ENCODE peak calls at places on chromosomes 16 and 17, in five cellular contexts. C is neuronal stem cell, R is H9, I is H1, A is trophoblast cell. T is an unnamed sample.

GRCh38 chr16:67459858-67460144 is 21.2 kb downstream of the ATP6V0D1 start:
- DNase-seq in A (no peak), C (no peak), R (no peak), I (no peak), T (no peak)

GRCh38 chr16:66926171-66926570 is 836 bp upstream of the RRAD start:
- DNase-seq in C (no peak), A (no peak), R (no peak), I (no peak), T (peak)

GRCh38 chr17:39208136-39208535 is 8.1 kb downstream of the RPL19 start:
- DNase-seq in I (no peak), A (no peak), R (no peak), C (no peak), T (no peak)

GRCh38 chr17:42408076-42408475 is 15.0 kb downstream of the CAVIN1 start:
- DNase-seq in C (no peak), A (no peak), R (peak), I (no peak), T (no peak)

GRCh38 chr17:64244165-64244564 is 18.9 kb downstream of the TEX2 start:
- DNase-seq in R (no peak), A (peak), I (no peak), C (no peak), T (peak)

GRCh38 chr16:84284168-84284722 is 10.4 kb upstream of the WFDC1 start:
- DNase-seq in R (peak), A (no peak), I (no peak), C (no peak), T (peak)

GRCh38 chr16:27781195-27781524 is 231.2 kb downstream of the KATNIP start:
- DNase-seq in I (no peak), C (no peak), R (no peak), A (no peak), T (peak)

GRCh38 chr16:19857593-19857992 is 27.1 kb downstream of the GPRC5B start:
- DNase-seq in A (no peak), I (no peak), R (no peak), C (no peak), T (no peak)

GRCh38 chr16:69324585-69325253 is 5.7 kb downstream of the PDF start:
- DNase-seq in R (no peak), C (no peak), A (no peak), I (no peak), T (no peak)

GRCh38 chr17:37413875-37414519 is 7.3 kb downstream of the TADA2A start:
- DNase-seq in C (no peak), A (no peak), R (no peak), I (no peak), T (no peak)

GRCh38 chr17:82205720-82206508 is 6.7 kb downstream of the CCDC57 start:
- DNase-seq in I (peak), R (peak), A (peak), C (peak), T (peak)

GRCh38 chr16:75042423-75043174 is 43.8 kb downstream of the ZNRF1 start:
- DNase-seq in C (no peak), A (no peak), I (no peak), R (no peak), T (no peak)

GRCh38 chr17:19753049-19753444 is 4.9 kb upstream of the ALDH3A1 start:
- DNase-seq in C (no peak), R (peak), A (peak), I (no peak), T (peak)

DNA sequence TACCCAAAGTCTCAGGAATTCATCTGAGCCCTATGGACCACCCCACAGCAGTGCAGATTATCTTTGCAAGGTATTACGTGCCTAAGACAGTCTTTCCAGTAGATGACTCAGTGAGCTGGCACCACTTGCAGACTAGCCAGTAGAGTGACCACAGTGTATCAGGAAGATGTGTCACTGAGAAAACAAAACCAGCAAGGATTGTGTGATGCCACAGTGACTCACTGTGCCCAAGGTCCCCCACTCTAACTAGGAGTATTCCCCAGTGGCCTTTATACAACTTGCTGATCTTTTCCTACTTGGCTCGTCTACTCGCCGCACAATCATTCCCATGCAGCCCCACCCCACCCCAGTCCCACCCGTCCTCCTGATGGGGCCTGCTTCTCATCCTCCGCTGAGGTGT is 26.8 kb upstream of the PRKCA start:
- DNase-seq in R (no peak), I (no peak), A (peak), C (no peak), T (peak)
- H2AFZ ChIP-seq in R (no peak), I (no peak), A (no peak), C (no peak), T (no peak)

DNA sequence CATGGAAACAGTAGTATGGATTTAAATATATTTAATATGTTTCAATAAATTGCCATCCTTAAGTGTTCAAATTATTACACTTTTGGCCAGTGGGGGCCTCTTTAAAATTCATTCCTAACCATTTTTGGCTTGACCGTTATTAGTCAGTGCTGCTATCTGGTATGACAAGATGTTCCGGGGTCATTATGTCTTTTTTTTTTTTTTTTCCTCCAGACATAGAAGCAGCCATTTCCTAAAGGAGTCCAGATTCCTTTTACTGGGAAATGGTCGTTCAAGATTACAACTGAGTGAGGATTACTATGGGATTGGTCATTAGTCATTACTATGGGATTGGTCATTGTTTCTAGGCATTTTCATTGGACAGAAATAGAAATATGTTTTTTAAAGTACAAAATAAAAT is 53.4 kb downstream of the NF1 start:
- DNase-seq in I (no peak), A (no peak), R (no peak), C (no peak), T (peak)
- H2BK12ac ChIP-seq in I (no peak), A (no peak), R (no peak), C (no peak), T (no peak)

DNA sequence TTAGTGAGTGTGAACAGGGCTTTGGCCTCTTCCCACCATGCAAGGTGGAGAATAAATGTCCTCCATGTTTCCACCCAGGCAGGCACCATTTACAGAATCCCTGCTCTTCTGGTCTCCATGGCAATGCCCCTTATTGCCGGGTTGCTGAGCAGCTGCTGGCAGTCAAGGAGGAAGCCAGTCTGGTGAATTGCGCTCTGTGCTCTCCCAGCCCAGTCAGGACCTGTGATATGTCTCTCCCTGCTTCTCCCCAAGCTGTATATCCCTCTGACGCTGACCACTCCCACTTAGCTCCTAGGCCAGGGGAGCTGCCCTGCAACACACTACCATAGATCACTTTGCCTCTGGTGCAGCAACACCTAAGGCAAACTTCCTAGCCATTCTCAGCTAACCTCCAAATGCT is 402.1 kb upstream of the ERCC4 start:
- DNase-seq in A (no peak), C (no peak), R (no peak), I (no peak), T (no peak)
- H2AFZ ChIP-seq in A (no peak), C (no peak), R (no peak), I (no peak), T (no peak)

GRCh38 chr17:79788455-79788854 is 8.4 kb downstream of the CBX8 start:
- DNase-seq in A (no peak), R (no peak), C (no peak), I (no peak), T (no peak)
- H2BK12ac ChIP-seq in A (no peak), R (no peak), C (no peak), I (no peak), T (no peak)